ENCODE peak calls at places on chromosome 15, in nine cellular contexts. One of them, this sample, is unnamed.

GRCh38 chr15:90187257-90187868 is 13.8 kb upstream of the SEMA4B start:
- DNase-seq in GM12865: no peak
- DNase-seq in fibroblast of mammary gland: no peak
- DNase-seq in GM10248: no peak
- DNase-seq in mammary epithelial cell: no peak
- DNase-seq in AG09319: no peak
- DNase-seq in tibial artery: no peak
- DNase-seq in nephron progenitor cell: no peak
- DNase-seq in BJ: no peak
- DNase-seq in this sample: no peak

GRCh38 chr15:66931768-66932633 is 133.4 kb upstream of the SMAD3 start:
- DNase-seq in GM12865: no peak
- DNase-seq in fibroblast of mammary gland: peak; percentile 71
- DNase-seq in GM10248: no peak
- DNase-seq in mammary epithelial cell: peak; percentile 54
- DNase-seq in AG09319: no peak
- DNase-seq in tibial artery: peak; percentile 32
- DNase-seq in nephron progenitor cell: no peak
- DNase-seq in BJ: peak; percentile 18
- DNase-seq in this sample: no peak

GRCh38 chr15:67105065-67105951 is 39.9 kb downstream of the SMAD3 start:
- DNase-seq in GM12865: no peak
- DNase-seq in fibroblast of mammary gland: peak; percentile 97
- DNase-seq in GM10248: no peak
- DNase-seq in mammary epithelial cell: peak; percentile 98
- DNase-seq in AG09319: peak; percentile 91
- DNase-seq in tibial artery: peak; percentile 84
- DNase-seq in nephron progenitor cell: no peak
- DNase-seq in BJ: peak; percentile 97
- DNase-seq in this sample: no peak

GRCh38 chr15:24919446-24919845 is 35.3 kb upstream of the SNRPN start:
- DNase-seq in GM12865: no peak
- DNase-seq in fibroblast of mammary gland: no peak
- DNase-seq in GM10248: no peak
- DNase-seq in mammary epithelial cell: no peak
- DNase-seq in AG09319: no peak
- DNase-seq in tibial artery: no peak
- DNase-seq in nephron progenitor cell: no peak
- DNase-seq in BJ: no peak
- DNase-seq in this sample: no peak

GRCh38 chr15:40238927-40239591 is at the start of gene PAK6:
- DNase-seq in GM12865: peak; percentile 27
- DNase-seq in fibroblast of mammary gland: peak; percentile 45
- DNase-seq in GM10248: no peak
- DNase-seq in mammary epithelial cell: peak; percentile 95
- DNase-seq in AG09319: no peak
- DNase-seq in tibial artery: no peak
- DNase-seq in nephron progenitor cell: peak; percentile 73
- DNase-seq in BJ: no peak
- DNase-seq in this sample: peak; percentile 67

GRCh38 chr15:69074843-69075224 is 60.3 kb downstream of the NOX5 start:
- DNase-seq in GM12865: no peak
- DNase-seq in fibroblast of mammary gland: no peak
- DNase-seq in GM10248: no peak
- DNase-seq in mammary epithelial cell: no peak
- DNase-seq in AG09319: no peak
- DNase-seq in tibial artery: no peak
- DNase-seq in nephron progenitor cell: no peak
- DNase-seq in BJ: no peak
- DNase-seq in this sample: no peak

GRCh38 chr15:62137216-62137884 is 27.7 kb downstream of the C2CD4B start:
- DNase-seq in GM12865: no peak
- DNase-seq in fibroblast of mammary gland: no peak
- DNase-seq in GM10248: no peak
- DNase-seq in mammary epithelial cell: no peak
- DNase-seq in AG09319: no peak
- DNase-seq in tibial artery: no peak
- DNase-seq in nephron progenitor cell: no peak
- DNase-seq in BJ: no peak
- DNase-seq in this sample: no peak

GRCh38 chr15:70066422-70066821 is 31.3 kb downstream of the TLE3 start:
- DNase-seq in GM12865: no peak
- DNase-seq in fibroblast of mammary gland: peak; percentile 18
- DNase-seq in GM10248: no peak
- DNase-seq in mammary epithelial cell: no peak
- DNase-seq in AG09319: no peak
- DNase-seq in tibial artery: no peak
- DNase-seq in nephron progenitor cell: no peak
- DNase-seq in BJ: no peak
- DNase-seq in this sample: no peak

GRCh38 chr15:73165844-73166243 is 113.6 kb downstream of the NEO1 start:
- DNase-seq in GM12865: no peak
- DNase-seq in fibroblast of mammary gland: no peak
- DNase-seq in GM10248: no peak
- DNase-seq in mammary epithelial cell: peak; percentile 72
- DNase-seq in AG09319: no peak
- DNase-seq in tibial artery: no peak
- DNase-seq in nephron progenitor cell: no peak
- DNase-seq in BJ: no peak
- DNase-seq in this sample: no peak

GRCh38 chr15:68407141-68407885 is 24.6 kb downstream of the ITGA11 start:
- DNase-seq in GM12865: no peak
- DNase-seq in fibroblast of mammary gland: peak; percentile 38
- DNase-seq in GM10248: no peak
- DNase-seq in mammary epithelial cell: no peak
- DNase-seq in AG09319: no peak
- DNase-seq in tibial artery: peak; percentile 84
- DNase-seq in nephron progenitor cell: no peak
- DNase-seq in BJ: no peak
- DNase-seq in this sample: no peak

GRCh38 chr15:92393994-92394326 is 279 bp downstream of the ST8SIA2 start:
- DNase-seq in GM12865: no peak
- DNase-seq in fibroblast of mammary gland: no peak
- DNase-seq in GM10248: no peak
- DNase-seq in mammary epithelial cell: no peak
- DNase-seq in AG09319: no peak
- DNase-seq in tibial artery: no peak
- DNase-seq in nephron progenitor cell: no peak
- DNase-seq in BJ: no peak
- DNase-seq in this sample: peak; percentile 24

GRCh38 chr15:69209661-69210060 is 49.2 kb downstream of the GLCE start:
- DNase-seq in GM12865: peak; percentile 3
- DNase-seq in fibroblast of mammary gland: no peak
- DNase-seq in GM10248: no peak
- DNase-seq in mammary epithelial cell: no peak
- DNase-seq in AG09319: no peak
- DNase-seq in tibial artery: no peak
- DNase-seq in nephron progenitor cell: no peak
- DNase-seq in BJ: no peak
- DNase-seq in this sample: no peak

GRCh38 chr15:42576776-42577175 is 1.4 kb downstream of the STARD9 start:
- DNase-seq in GM12865: no peak
- DNase-seq in fibroblast of mammary gland: no peak
- DNase-seq in GM10248: peak; percentile 28
- DNase-seq in mammary epithelial cell: no peak
- DNase-seq in AG09319: no peak
- DNase-seq in tibial artery: no peak
- DNase-seq in nephron progenitor cell: no peak
- DNase-seq in BJ: no peak
- DNase-seq in this sample: peak; percentile 51

GRCh38 chr15:23035964-23036566 is 3.3 kb downstream of the TUBGCP5 start:
- DNase-seq in GM12865: peak; percentile 75
- DNase-seq in fibroblast of mammary gland: peak; percentile 69
- DNase-seq in GM10248: peak; percentile 56
- DNase-seq in mammary epithelial cell: peak; percentile 30
- DNase-seq in AG09319: no peak
- DNase-seq in tibial artery: no peak
- DNase-seq in nephron progenitor cell: peak; percentile 61
- DNase-seq in BJ: no peak
- DNase-seq in this sample: peak; percentile 62

GRCh38 chr15:66685638-66686150 is 16.3 kb upstream of the SMAD6 start:
- DNase-seq in GM12865: no peak
- DNase-seq in fibroblast of mammary gland: peak; percentile 8
- DNase-seq in GM10248: no peak
- DNase-seq in mammary epithelial cell: no peak
- DNase-seq in AG09319: no peak
- DNase-seq in tibial artery: no peak
- DNase-seq in nephron progenitor cell: no peak
- DNase-seq in BJ: no peak
- DNase-seq in this sample: no peak

GRCh38 chr15:69987492-69988482 is 109.9 kb downstream of the TLE3 start:
- DNase-seq in GM12865: no peak
- DNase-seq in fibroblast of mammary gland: no peak
- DNase-seq in GM10248: no peak
- DNase-seq in mammary epithelial cell: no peak
- DNase-seq in AG09319: no peak
- DNase-seq in tibial artery: no peak
- DNase-seq in nephron progenitor cell: no peak
- DNase-seq in BJ: no peak
- DNase-seq in this sample: no peak

GRCh38 chr15:78913012-78913411 is 31.8 kb downstream of the CTSH start:
- DNase-seq in GM12865: no peak
- DNase-seq in fibroblast of mammary gland: no peak
- DNase-seq in GM10248: no peak
- DNase-seq in mammary epithelial cell: no peak
- DNase-seq in AG09319: no peak
- DNase-seq in tibial artery: no peak
- DNase-seq in nephron progenitor cell: no peak
- DNase-seq in BJ: no peak
- DNase-seq in this sample: no peak

GRCh38 chr15:78910836-78911235 is 34.0 kb downstream of the CTSH start:
- DNase-seq in GM12865: no peak
- DNase-seq in fibroblast of mammary gland: no peak
- DNase-seq in GM10248: no peak
- DNase-seq in mammary epithelial cell: no peak
- DNase-seq in AG09319: no peak
- DNase-seq in tibial artery: no peak
- DNase-seq in nephron progenitor cell: no peak
- DNase-seq in BJ: no peak
- DNase-seq in this sample: no peak

GRCh38 chr15:78917888-78918287 is 27.0 kb downstream of the CTSH start:
- DNase-seq in GM12865: no peak
- DNase-seq in fibroblast of mammary gland: no peak
- DNase-seq in GM10248: no peak
- DNase-seq in mammary epithelial cell: no peak
- DNase-seq in AG09319: no peak
- DNase-seq in tibial artery: no peak
- DNase-seq in nephron progenitor cell: no peak
- DNase-seq in BJ: no peak
- DNase-seq in this sample: no peak

GRCh38 chr15:78915341-78916087 is 29.3 kb downstream of the CTSH start:
- DNase-seq in GM12865: no peak
- DNase-seq in fibroblast of mammary gland: peak; percentile 60
- DNase-seq in GM10248: peak; percentile 14
- DNase-seq in mammary epithelial cell: peak; percentile 26
- DNase-seq in AG09319: no peak
- DNase-seq in tibial artery: peak; percentile 83
- DNase-seq in nephron progenitor cell: no peak
- DNase-seq in BJ: no peak
- DNase-seq in this sample: no peak

GRCh38 chr15:78914027-78914764 is 30.6 kb downstream of the CTSH start:
- DNase-seq in GM12865: no peak
- DNase-seq in fibroblast of mammary gland: peak; percentile 79
- DNase-seq in GM10248: peak; percentile 12
- DNase-seq in mammary epithelial cell: peak; percentile 25
- DNase-seq in AG09319: no peak
- DNase-seq in tibial artery: peak; percentile 92
- DNase-seq in nephron progenitor cell: no peak
- DNase-seq in BJ: peak; percentile 26
- DNase-seq in this sample: no peak
- TF ChIP-seq CTCF in GM12865: peak; percentile 20
- TF ChIP-seq CTCF in fibroblast of mammary gland: peak; percentile 54
- TF ChIP-seq CTCF in GM10248: no peak
- TF ChIP-seq CTCF in mammary epithelial cell: peak; percentile 67
- TF ChIP-seq CTCF in AG09319: peak; percentile 47
- TF ChIP-seq CTCF in tibial artery: peak; percentile 67
- TF ChIP-seq CTCF in nephron progenitor cell: no peak
- TF ChIP-seq CTCF in BJ: peak; percentile 63
- TF ChIP-seq CTCF in this sample: no peak

GRCh38 chr15:75178171-75178937 is 23.3 kb upstream of the C15orf39 start:
- DNase-seq in GM12865: no peak
- DNase-seq in fibroblast of mammary gland: peak; percentile 14
- DNase-seq in GM10248: peak; percentile 68
- DNase-seq in mammary epithelial cell: no peak
- DNase-seq in AG09319: no peak
- DNase-seq in tibial artery: peak; percentile 90
- DNase-seq in nephron progenitor cell: peak; percentile 68
- DNase-seq in BJ: no peak
- DNase-seq in this sample: peak; percentile 72
- TF ChIP-seq CTCF in GM12865: no peak
- TF ChIP-seq CTCF in fibroblast of mammary gland: no peak
- TF ChIP-seq CTCF in GM10248: no peak
- TF ChIP-seq CTCF in mammary epithelial cell: no peak
- TF ChIP-seq CTCF in AG09319: no peak
- TF ChIP-seq CTCF in tibial artery: no peak
- TF ChIP-seq CTCF in nephron progenitor cell: no peak
- TF ChIP-seq CTCF in BJ: no peak
- TF ChIP-seq CTCF in this sample: no peak

GRCh38 chr15:80461370-80462060 is 57.3 kb downstream of the ARNT2 start:
- DNase-seq in GM12865: no peak
- DNase-seq in fibroblast of mammary gland: no peak
- DNase-seq in GM10248: no peak
- DNase-seq in mammary epithelial cell: no peak
- DNase-seq in AG09319: no peak
- DNase-seq in tibial artery: no peak
- DNase-seq in nephron progenitor cell: no peak
- DNase-seq in BJ: no peak
- DNase-seq in this sample: no peak
- TF ChIP-seq CTCF in GM12865: no peak
- TF ChIP-seq CTCF in fibroblast of mammary gland: no peak
- TF ChIP-seq CTCF in GM10248: no peak
- TF ChIP-seq CTCF in mammary epithelial cell: no peak
- TF ChIP-seq CTCF in AG09319: no peak
- TF ChIP-seq CTCF in tibial artery: no peak
- TF ChIP-seq CTCF in nephron progenitor cell: no peak
- TF ChIP-seq CTCF in BJ: no peak
- TF ChIP-seq CTCF in this sample: no peak

DNA sequence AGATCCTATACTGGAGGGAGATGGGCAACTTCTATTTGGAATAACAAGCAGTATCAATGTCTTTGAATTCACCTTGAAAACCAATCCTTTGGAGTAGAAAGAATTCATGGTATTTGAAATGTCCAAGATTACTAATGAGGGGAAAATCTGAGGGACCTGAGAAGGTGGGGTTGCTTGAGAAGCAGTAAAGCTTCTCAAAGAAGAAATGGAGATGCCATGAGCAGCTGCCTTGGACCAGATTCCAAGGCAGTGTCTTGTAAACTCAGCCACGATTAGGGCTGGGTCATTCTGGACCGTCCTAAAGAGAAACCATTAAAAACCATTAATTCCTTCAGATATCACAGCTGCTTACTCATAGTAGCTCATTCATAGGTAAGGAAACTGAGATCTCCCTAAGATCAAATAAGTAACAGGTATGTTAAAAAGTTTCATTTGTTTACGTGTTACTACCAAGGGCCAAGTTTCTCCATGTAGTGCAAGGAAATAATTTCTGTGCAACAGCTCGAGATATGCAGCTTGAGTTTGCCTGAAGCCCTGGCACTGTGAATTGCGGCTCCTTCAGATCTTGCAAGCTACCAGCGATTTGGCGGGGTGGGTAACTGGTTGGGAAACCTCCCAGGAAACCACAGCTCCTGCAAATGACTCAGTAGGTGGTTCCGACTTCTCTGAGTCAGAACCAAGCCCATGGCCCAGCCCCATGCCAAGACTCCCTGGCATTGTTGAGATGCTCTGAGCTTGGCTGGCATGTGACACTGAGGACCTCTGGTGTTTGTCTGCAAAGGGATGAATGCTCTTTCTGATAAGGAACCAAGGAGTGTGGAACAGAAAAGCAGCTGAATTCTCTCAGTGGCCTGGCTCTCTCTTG is 296.8 kb downstream of the RORA start:
- DNase-seq in GM12865: peak; percentile 54
- DNase-seq in fibroblast of mammary gland: peak; percentile 72
- DNase-seq in GM10248: no peak
- DNase-seq in mammary epithelial cell: peak; percentile 93
- DNase-seq in AG09319: peak; percentile 30
- DNase-seq in tibial artery: peak; percentile 72
- DNase-seq in nephron progenitor cell: no peak
- DNase-seq in BJ: no peak
- DNase-seq in this sample: no peak
- TF ChIP-seq CTCF in GM12865: peak; percentile 55
- TF ChIP-seq CTCF in fibroblast of mammary gland: no peak
- TF ChIP-seq CTCF in GM10248: peak; percentile 31
- TF ChIP-seq CTCF in mammary epithelial cell: peak; percentile 68
- TF ChIP-seq CTCF in AG09319: peak; percentile 7
- TF ChIP-seq CTCF in tibial artery: no peak
- TF ChIP-seq CTCF in nephron progenitor cell: no peak
- TF ChIP-seq CTCF in BJ: no peak
- TF ChIP-seq CTCF in this sample: no peak

This sample was measured in GM13976.